ENCODE peak calls at places on chromosome 1, in four cellular contexts. K, C, X and J are unnamed samples.

GRCh38 chr1:8540266-8540926 is 222.5 kb downstream of the SLC45A1 start:
- DNase-seq in K (no peak), C (no peak), X (no peak), J (no peak)

GRCh38 chr1:192579319-192579738 is 3.8 kb downstream of the RGS1 start:
- DNase-seq in K (no peak), C (no peak), X (no peak), J (no peak)

GRCh38 chr1:38173157-38173831 is 126.7 kb upstream of the POU3F1 start:
- DNase-seq in K (no peak), C (no peak), X (no peak), J (no peak)

GRCh38 chr1:59232209-59232608 is 64.7 kb upstream of the FGGY start:
- DNase-seq in K (no peak), C (peak), X (no peak), J (no peak)

GRCh38 chr1:155017021-155017945 is 14.7 kb downstream of the ZBTB7B start:
- DNase-seq in K (peak), C (peak), X (peak), J (no peak)

GRCh38 chr1:208118306-208118705 is 125.9 kb downstream of the PLXNA2 start:
- DNase-seq in K (no peak), C (no peak), X (no peak), J (no peak)

GRCh38 chr1:205271277-205271676 is 43.5 kb downstream of the TMCC2 start:
- DNase-seq in K (no peak), C (no peak), X (no peak), J (no peak)

GRCh38 chr1:213041443-213041842 is 9.6 kb upstream of the RPS6KC1 start:
- DNase-seq in K (no peak), C (no peak), X (no peak), J (no peak)

GRCh38 chr1:81590171-81590570 is 210.6 kb upstream of the ADGRL2 start:
- DNase-seq in K (no peak), C (no peak), X (no peak), J (no peak)

GRCh38 chr1:214445846-214446614 is 105.4 kb downstream of the PTPN14 start:
- DNase-seq in K (no peak), C (no peak), X (peak), J (no peak)

GRCh38 chr1:26786437-26787380 is 1.0 kb upstream of the PIGV start:
- DNase-seq in K (peak), C (peak), X (no peak), J (no peak)

GRCh38 chr1:108685524-108685923 is 6.6 kb upstream of the PRPF38B start:
- DNase-seq in K (no peak), C (no peak), X (no peak), J (no peak)

GRCh38 chr1:95551201-95551600 is 317.2 kb downstream of the RWDD3 start:
- DNase-seq in K (no peak), C (no peak), X (no peak), J (no peak)

GRCh38 chr1:205356424-205357151 is at the start of gene KLHDC8A:
- DNase-seq in K (no peak), C (no peak), X (no peak), J (no peak)

DNA sequence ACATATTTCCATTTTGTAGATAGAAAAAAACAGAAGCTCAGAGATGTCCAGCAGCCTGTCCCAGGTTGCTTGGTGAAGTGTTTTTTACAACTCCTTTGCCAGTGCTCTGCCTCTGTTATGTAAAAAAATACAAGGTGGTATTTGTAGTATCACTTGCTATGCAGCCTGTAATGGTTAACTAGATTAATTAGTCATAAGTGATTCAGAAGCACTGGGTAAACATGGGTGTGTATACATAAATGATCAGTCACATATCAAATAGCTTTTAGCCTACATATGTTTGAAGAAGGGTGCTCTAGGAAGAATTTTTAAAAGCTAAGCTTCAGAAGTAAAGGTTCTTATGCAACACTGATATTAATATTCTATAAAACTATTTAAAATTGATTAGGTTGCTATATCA is 70.0 kb upstream of the MAGI3 start:
- DNase-seq in K (no peak), C (no peak), X (no peak), J (no peak)
- TF ChIP-seq TCF7L2 in K (no peak), C (no peak), X (no peak), J (no peak)

GRCh38 chr1:151831256-151831591 is 378 bp downstream of the RORC start:
- DNase-seq in K (no peak), C (no peak), X (no peak), J (no peak)

GRCh38 chr1:151828931-151829330 is 2.7 kb downstream of the RORC start:
- DNase-seq in K (peak), C (no peak), X (no peak), J (no peak)

GRCh38 chr1:151830055-151830454 is 1.5 kb downstream of the RORC start:
- DNase-seq in K (no peak), C (no peak), X (no peak), J (no peak)

GRCh38 chr1:151827853-151828252 is 3.7 kb downstream of the RORC start:
- DNase-seq in K (no peak), C (no peak), X (no peak), J (no peak)

GRCh38 chr1:151829352-151830046 is 2.1 kb downstream of the RORC start:
- DNase-seq in K (no peak), C (no peak), X (no peak), J (no peak)
- H3K4me3 ChIP-seq in K (no peak), C (no peak), X (no peak), J (no peak)

GRCh38 chr1:198903203-198903602 is 264.4 kb downstream of the PTPRC start:
- DNase-seq in K (no peak), C (no peak), X (no peak), J (no peak)
- TF ChIP-seq REST in K (no peak), C (no peak), X (no peak), J (no peak)

GRCh38 chr1:63789856-63790605 is 16.2 kb downstream of the ROR1 start:
- DNase-seq in K (no peak), C (no peak), X (no peak), J (no peak)

GRCh38 chr1:63784489-63785390 is 10.9 kb downstream of the ROR1 start:
- DNase-seq in K (no peak), C (no peak), X (no peak), J (no peak)

GRCh38 chr1:63790989-63791388 is 17.2 kb downstream of the ROR1 start:
- DNase-seq in K (no peak), C (no peak), X (no peak), J (no peak)

GRCh38 chr1:63784083-63784482 is 10.3 kb downstream of the ROR1 start:
- DNase-seq in K (no peak), C (no peak), X (no peak), J (no peak)

DNA sequence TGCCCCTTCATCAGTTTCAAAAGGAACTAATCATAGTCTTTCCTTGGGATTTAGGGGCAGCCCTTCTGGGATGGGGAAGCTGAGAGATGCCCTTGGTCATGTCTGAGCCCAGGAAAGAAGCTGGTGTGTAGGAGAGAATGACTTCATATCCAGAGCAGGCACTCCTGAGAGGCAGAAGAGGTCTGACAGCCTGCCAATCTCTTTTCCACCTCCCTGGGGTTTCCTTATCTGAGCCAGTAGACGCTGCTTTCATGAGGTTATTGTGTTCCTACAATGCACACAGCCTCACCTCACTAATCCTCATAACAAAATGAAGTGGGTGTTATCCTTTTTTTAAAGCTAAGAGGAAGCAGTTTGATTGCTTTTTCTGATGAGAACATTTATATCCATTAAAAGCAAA is 14.1 kb downstream of the ROR1 start:
- DNase-seq in K (no peak), C (no peak), X (no peak), J (no peak)
- TF ChIP-seq TCF7L2 in K (no peak), C (no peak), X (no peak), J (no peak)

GRCh38 chr1:198374288-198374687 is 166.2 kb downstream of the ATP6V1G3 start:
- DNase-seq in K (no peak), C (no peak), X (no peak), J (no peak)
- H3K4me3 ChIP-seq in K (no peak), C (no peak), X (no peak), J (no peak)

GRCh38 chr1:16367258-16367967 is 371 bp downstream of the SZRD1 start:
- DNase-seq in K (peak), C (peak), X (peak), J (no peak)
- TF ChIP-seq REST in K (peak), C (no peak), X (no peak), J (no peak)

GRCh38 chr1:24481098-24481497 is 21.5 kb upstream of the RCAN3 start:
- DNase-seq in K (no peak), C (no peak), X (no peak), J (no peak)
- TF ChIP-seq TCF7L2 in K (no peak), C (no peak), X (no peak), J (no peak)

GRCh38 chr1:84358695-84359094 is 39.6 kb upstream of the DNASE2B start:
- DNase-seq in K (no peak), C (no peak), X (no peak), J (no peak)

GRCh38 chr1:84360303-84360702 is 38.0 kb upstream of the DNASE2B start:
- DNase-seq in K (no peak), C (no peak), X (no peak), J (no peak)

GRCh38 chr1:84353665-84354064 is 44.6 kb upstream of the DNASE2B start:
- DNase-seq in K (no peak), C (no peak), X (no peak), J (no peak)

GRCh38 chr1:84355556-84355955 is 42.7 kb upstream of the DNASE2B start:
- DNase-seq in K (no peak), C (no peak), X (no peak), J (no peak)

DNA sequence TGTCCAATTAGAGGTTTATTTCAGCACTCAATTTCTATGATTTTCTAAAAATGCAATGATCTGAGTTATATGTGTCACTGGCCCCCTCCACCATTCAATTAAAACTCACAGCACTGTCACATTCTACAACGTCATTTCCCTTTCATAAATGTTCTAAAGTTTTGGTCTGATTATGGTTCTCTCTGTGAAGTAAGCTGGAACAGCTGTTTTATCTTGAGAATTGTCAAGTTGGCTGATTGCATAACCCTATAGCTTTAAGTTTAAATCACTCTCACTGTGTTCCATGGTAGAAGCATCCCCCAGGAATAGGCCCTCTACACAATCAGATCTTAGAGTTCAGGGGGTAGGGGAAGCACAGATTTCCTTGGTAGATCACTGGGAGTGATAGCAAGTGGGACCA is 41.4 kb upstream of the DNASE2B start:
- DNase-seq in K (no peak), C (no peak), X (no peak), J (no peak)
- H3K4me3 ChIP-seq in K (no peak), C (no peak), X (no peak), J (no peak)

GRCh38 chr1:1890506-1891348 is at the start of gene GNB1:
- DNase-seq in K (peak), C (peak), X (peak), J (no peak)
- TF ChIP-seq REST in K (peak), C (no peak), X (no peak), J (peak)

GRCh38 chr1:45327644-45328515 is 1.2 kb downstream of the HPDL start:
- DNase-seq in K (peak), C (no peak), X (no peak), J (no peak)
- TF ChIP-seq TCF7L2 in K (no peak), C (no peak), X (no peak), J (no peak)